ENCODE peak calls at places on chromosomes 3 and 15, in six cellular contexts. One of them, this sample, is unnamed.

GRCh38 chr3:122902326-122902725 is 107.5 kb downstream of the SLC49A4 start:
- DNase-seq in K562: no peak
- DNase-seq in tibial nerve: no peak
- DNase-seq in heart right ventricle: no peak
- DNase-seq in astrocyte of the spinal cord: no peak
- DNase-seq in hepatocyte: no peak
- DNase-seq in this sample: no peak

GRCh38 chr15:100284701-100285100 is 57.1 kb downstream of the ADAMTS17 start:
- DNase-seq in K562: no peak
- DNase-seq in tibial nerve: peak
- DNase-seq in heart right ventricle: peak
- DNase-seq in astrocyte of the spinal cord: no peak
- DNase-seq in hepatocyte: peak
- DNase-seq in this sample: no peak

GRCh38 chr3:54621181-54621580 is 306.7 kb downstream of the LRTM1 start:
- DNase-seq in K562: no peak
- DNase-seq in tibial nerve: no peak
- DNase-seq in heart right ventricle: no peak
- DNase-seq in astrocyte of the spinal cord: no peak
- DNase-seq in hepatocyte: no peak
- DNase-seq in this sample: no peak

GRCh38 chr15:66707310-66708160 is 5.5 kb downstream of the SMAD6 start:
- DNase-seq in K562: no peak
- DNase-seq in tibial nerve: no peak
- DNase-seq in heart right ventricle: no peak
- DNase-seq in astrocyte of the spinal cord: peak
- DNase-seq in hepatocyte: peak
- DNase-seq in this sample: no peak

GRCh38 chr15:77846360-77846759 is 213.6 kb upstream of the LINGO1 start:
- DNase-seq in K562: no peak
- DNase-seq in tibial nerve: no peak
- DNase-seq in heart right ventricle: no peak
- DNase-seq in astrocyte of the spinal cord: peak
- DNase-seq in hepatocyte: no peak
- DNase-seq in this sample: no peak

GRCh38 chr3:171614318-171614967 is 154.2 kb upstream of the TNIK start:
- DNase-seq in K562: peak
- DNase-seq in tibial nerve: no peak
- DNase-seq in heart right ventricle: peak
- DNase-seq in astrocyte of the spinal cord: peak
- DNase-seq in hepatocyte: peak
- DNase-seq in this sample: no peak

GRCh38 chr15:65177901-65178300 is 7.2 kb downstream of the CLPX start:
- DNase-seq in K562: no peak
- DNase-seq in tibial nerve: no peak
- DNase-seq in heart right ventricle: no peak
- DNase-seq in astrocyte of the spinal cord: no peak
- DNase-seq in hepatocyte: no peak
- DNase-seq in this sample: no peak

GRCh38 chr3:53109190-53109589 is 21.0 kb downstream of the RFT1 start:
- DNase-seq in K562: no peak
- DNase-seq in tibial nerve: no peak
- DNase-seq in heart right ventricle: no peak
- DNase-seq in astrocyte of the spinal cord: peak
- DNase-seq in hepatocyte: no peak
- DNase-seq in this sample: no peak

GRCh38 chr3:177191108-177191779 is 6.0 kb downstream of the TBL1XR1 start:
- DNase-seq in K562: no peak
- DNase-seq in tibial nerve: no peak
- DNase-seq in heart right ventricle: no peak
- DNase-seq in astrocyte of the spinal cord: no peak
- DNase-seq in hepatocyte: no peak
- DNase-seq in this sample: no peak

GRCh38 chr3:31882431-31882830 is 98.6 kb downstream of the OSBPL10 start:
- DNase-seq in K562: no peak
- DNase-seq in tibial nerve: no peak
- DNase-seq in heart right ventricle: no peak
- DNase-seq in astrocyte of the spinal cord: no peak
- DNase-seq in hepatocyte: no peak
- DNase-seq in this sample: no peak

GRCh38 chr3:142676151-142676550 is 47.7 kb upstream of the TRPC1 start:
- DNase-seq in K562: no peak
- DNase-seq in tibial nerve: no peak
- DNase-seq in heart right ventricle: no peak
- DNase-seq in astrocyte of the spinal cord: no peak
- DNase-seq in hepatocyte: no peak
- DNase-seq in this sample: no peak

GRCh38 chr3:142680710-142681109 is 43.1 kb upstream of the TRPC1 start:
- DNase-seq in K562: no peak
- DNase-seq in tibial nerve: no peak
- DNase-seq in heart right ventricle: no peak
- DNase-seq in astrocyte of the spinal cord: no peak
- DNase-seq in hepatocyte: no peak
- DNase-seq in this sample: no peak
- TF ChIP-seq CTCF in K562: no peak
- TF ChIP-seq CTCF in tibial nerve: no peak
- TF ChIP-seq CTCF in heart right ventricle: no peak
- TF ChIP-seq CTCF in astrocyte of the spinal cord: no peak
- TF ChIP-seq CTCF in hepatocyte: no peak
- TF ChIP-seq CTCF in this sample: no peak

GRCh38 chr3:30749230-30749629 is 142.8 kb downstream of the TGFBR2 start:
- DNase-seq in K562: no peak
- DNase-seq in tibial nerve: no peak
- DNase-seq in heart right ventricle: no peak
- DNase-seq in astrocyte of the spinal cord: no peak
- DNase-seq in hepatocyte: no peak
- DNase-seq in this sample: no peak

GRCh38 chr3:30752961-30753360 is 141.5 kb downstream of the GADL1 start:
- DNase-seq in K562: no peak
- DNase-seq in tibial nerve: no peak
- DNase-seq in heart right ventricle: no peak
- DNase-seq in astrocyte of the spinal cord: peak
- DNase-seq in hepatocyte: peak
- DNase-seq in this sample: no peak

GRCh38 chr3:30750967-30751366 is 143.5 kb downstream of the GADL1 start:
- DNase-seq in K562: no peak
- DNase-seq in tibial nerve: no peak
- DNase-seq in heart right ventricle: no peak
- DNase-seq in astrocyte of the spinal cord: no peak
- DNase-seq in hepatocyte: no peak
- DNase-seq in this sample: no peak

GRCh38 chr3:30747771-30748281 is 141.4 kb downstream of the TGFBR2 start:
- DNase-seq in K562: no peak
- DNase-seq in tibial nerve: peak
- DNase-seq in heart right ventricle: no peak
- DNase-seq in astrocyte of the spinal cord: peak
- DNase-seq in hepatocyte: peak
- DNase-seq in this sample: no peak

DNA sequence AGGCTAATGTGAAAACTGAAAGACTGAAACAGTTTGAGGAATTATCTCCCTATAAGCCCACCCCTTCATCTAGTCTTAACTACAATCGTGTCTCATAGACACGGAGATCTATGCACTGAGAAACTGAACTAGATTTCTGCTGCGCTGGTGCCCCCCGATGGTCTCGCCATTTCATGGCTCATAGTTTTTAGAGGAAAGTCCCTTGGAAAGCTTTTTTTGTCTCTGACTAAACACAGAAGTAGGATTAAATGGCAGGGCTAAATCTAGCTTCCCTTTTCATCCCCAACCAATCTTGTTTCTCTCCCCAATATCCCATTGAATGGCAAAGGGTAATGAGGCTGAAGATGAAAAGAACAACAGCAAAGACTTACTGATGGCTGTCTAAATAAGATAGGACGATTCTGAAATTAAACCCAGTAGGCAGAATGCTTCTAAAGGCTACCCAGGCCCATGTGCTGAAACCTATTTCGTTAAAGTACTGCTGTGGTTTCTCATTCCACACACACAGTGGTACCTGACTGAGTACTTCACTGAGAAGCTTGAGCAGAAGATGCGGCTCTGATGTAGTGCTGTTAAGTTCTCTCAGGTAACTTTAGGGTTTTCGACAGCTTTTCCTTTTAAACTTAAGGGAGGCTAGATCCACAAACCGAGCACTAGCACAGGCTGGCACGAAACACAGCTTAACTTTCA is 142.7 kb downstream of the GADL1 start:
- DNase-seq in K562: no peak
- DNase-seq in tibial nerve: peak
- DNase-seq in heart right ventricle: peak
- DNase-seq in astrocyte of the spinal cord: peak
- DNase-seq in hepatocyte: peak
- DNase-seq in this sample: no peak
- TF ChIP-seq CTCF in K562: no peak
- TF ChIP-seq CTCF in tibial nerve: peak
- TF ChIP-seq CTCF in heart right ventricle: no peak
- TF ChIP-seq CTCF in astrocyte of the spinal cord: peak
- TF ChIP-seq CTCF in hepatocyte: peak
- TF ChIP-seq CTCF in this sample: no peak

DNA sequence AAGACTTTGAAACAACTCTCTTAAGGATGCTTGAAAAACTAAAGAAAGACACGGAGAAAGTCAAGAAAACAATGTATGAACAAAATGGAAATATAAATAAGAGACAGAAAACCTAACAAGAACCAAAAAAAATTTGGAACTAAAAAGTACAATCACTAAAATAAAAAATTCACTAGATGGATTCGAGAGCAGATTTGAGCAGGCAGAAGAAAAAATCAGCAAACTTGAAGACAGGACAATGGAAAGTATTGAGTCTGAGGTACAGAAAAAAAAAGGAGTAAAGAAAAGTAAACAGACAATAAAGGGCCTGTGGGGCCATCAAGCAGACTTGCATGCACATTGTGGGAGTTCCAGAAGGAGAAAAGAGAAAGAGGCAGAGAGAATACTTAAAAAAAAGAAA is 13.4 kb upstream of the CDAN1 start:
- DNase-seq in K562: no peak
- DNase-seq in tibial nerve: no peak
- DNase-seq in heart right ventricle: no peak
- DNase-seq in astrocyte of the spinal cord: no peak
- DNase-seq in hepatocyte: no peak
- DNase-seq in this sample: no peak
- TF ChIP-seq CTCF in K562: no peak
- TF ChIP-seq CTCF in tibial nerve: no peak
- TF ChIP-seq CTCF in heart right ventricle: no peak
- TF ChIP-seq CTCF in astrocyte of the spinal cord: no peak
- TF ChIP-seq CTCF in hepatocyte: no peak
- TF ChIP-seq CTCF in this sample: no peak

GRCh38 chr3:62659660-62660059 is 215.6 kb downstream of the CADPS start:
- DNase-seq in K562: no peak
- DNase-seq in tibial nerve: no peak
- DNase-seq in heart right ventricle: no peak
- DNase-seq in astrocyte of the spinal cord: no peak
- DNase-seq in hepatocyte: no peak
- DNase-seq in this sample: no peak
- TF ChIP-seq CTCF in K562: no peak
- TF ChIP-seq CTCF in tibial nerve: no peak
- TF ChIP-seq CTCF in heart right ventricle: no peak
- TF ChIP-seq CTCF in astrocyte of the spinal cord: no peak
- TF ChIP-seq CTCF in hepatocyte: peak
- TF ChIP-seq CTCF in this sample: no peak

GRCh38 chr3:174862101-174862500 is 3.0 kb downstream of the NAALADL2 start:
- DNase-seq in K562: no peak
- DNase-seq in tibial nerve: no peak
- DNase-seq in heart right ventricle: no peak
- DNase-seq in astrocyte of the spinal cord: no peak
- DNase-seq in hepatocyte: peak
- DNase-seq in this sample: no peak
- TF ChIP-seq CTCF in K562: no peak
- TF ChIP-seq CTCF in tibial nerve: no peak
- TF ChIP-seq CTCF in heart right ventricle: no peak
- TF ChIP-seq CTCF in astrocyte of the spinal cord: peak
- TF ChIP-seq CTCF in hepatocyte: peak
- TF ChIP-seq CTCF in this sample: no peak

This sample was measured in omental fat pad.